ENCODE peak calls at places on chromosomes 12 and 14, in five cellular contexts. T is stomach, F is aorta, A is Panc1, Y is IMR-90. U is an unnamed sample.

GRCh38 chr14:66624319-66624937 is 116.5 kb downstream of the GPHN start:
- DNase-seq in A (peak; percentile 33), Y (peak; percentile 69), T (peak; percentile 71), F (peak; percentile 55), U (peak; percentile 56)

GRCh38 chr14:59897757-59898383 is 22.1 kb upstream of the LRRC9 start:
- DNase-seq in A (no peak), F (no peak), T (peak; percentile 44), Y (no peak), U (peak; percentile 35)

GRCh38 chr14:65134651-65135579 is 32.6 kb upstream of the MAX start:
- DNase-seq in T (no peak), F (no peak), Y (no peak), A (no peak), U (peak; percentile 45)

GRCh38 chr14:74257988-74258704 is 18.9 kb downstream of the VSX2 start:
- DNase-seq in T (no peak), Y (no peak), A (no peak), F (no peak), U (no peak)

GRCh38 chr14:24256960-24257359 is 6.0 kb downstream of the TGM1 start:
- DNase-seq in Y (no peak), T (no peak), F (no peak), A (no peak), U (no peak)

GRCh38 chr12:62722971-62723680 is 211.8 kb downstream of the PPM1H start:
- DNase-seq in Y (peak; percentile 60), F (no peak), A (no peak), T (no peak), U (no peak)

GRCh38 chr14:54219281-54220121 is 177.3 kb upstream of the CDKN3 start:
- DNase-seq in Y (no peak), T (no peak), F (no peak), A (no peak), U (no peak)

GRCh38 chr12:78636253-78636855 is 228.2 kb upstream of the SYT1 start:
- DNase-seq in Y (no peak), F (no peak), A (no peak), T (no peak), U (no peak)

GRCh38 chr12:52258335-52258901 is 16.0 kb upstream of the KRT86 start:
- DNase-seq in T (peak; percentile 41), A (no peak), Y (no peak), F (no peak), U (peak; percentile 25)

GRCh38 chr12:83003026-83003425 is 316.3 kb downstream of the TMTC2 start:
- DNase-seq in T (no peak), Y (no peak), A (no peak), F (no peak), U (no peak)

GRCh38 chr12:29562167-29562776 is 64.8 kb upstream of the OVCH1 start:
- DNase-seq in Y (peak; percentile 76), A (no peak), F (peak; percentile 56), T (no peak), U (no peak)

GRCh38 chr14:71642715-71643114 is 289.5 kb upstream of the RGS6 start:
- DNase-seq in A (no peak), T (no peak), Y (no peak), F (no peak), U (no peak)

GRCh38 chr12:6267007-6267721 is 43.3 kb upstream of the PLEKHG6 start:
- DNase-seq in T (no peak), F (no peak), Y (peak; percentile 75), A (no peak), U (no peak)

GRCh38 chr12:87935216-87935615 is 94.0 kb downstream of the C12orf50 start:
- DNase-seq in F (no peak), Y (no peak), T (no peak), A (no peak), U (no peak)

GRCh38 chr12:127722651-127723050 is 544.3 kb upstream of the TMEM132C start:
- DNase-seq in A (no peak), Y (no peak), F (no peak), T (no peak), U (no peak)

GRCh38 chr14:30580616-30581282 is 21.8 kb downstream of the G2E3 start:
- DNase-seq in A (no peak), T (no peak), Y (peak; percentile 27), F (no peak), U (no peak)

GRCh38 chr14:36627981-36628380 is 33.7 kb upstream of the PAX9 start:
- DNase-seq in A (no peak), Y (no peak), F (no peak), T (no peak), U (no peak)
- H3K27ac ChIP-seq in A (no peak overlapping the region), Y (no peak overlapping the region), F (no peak overlapping the region), T (no peak overlapping the region), U (no peak overlapping the region)

DNA sequence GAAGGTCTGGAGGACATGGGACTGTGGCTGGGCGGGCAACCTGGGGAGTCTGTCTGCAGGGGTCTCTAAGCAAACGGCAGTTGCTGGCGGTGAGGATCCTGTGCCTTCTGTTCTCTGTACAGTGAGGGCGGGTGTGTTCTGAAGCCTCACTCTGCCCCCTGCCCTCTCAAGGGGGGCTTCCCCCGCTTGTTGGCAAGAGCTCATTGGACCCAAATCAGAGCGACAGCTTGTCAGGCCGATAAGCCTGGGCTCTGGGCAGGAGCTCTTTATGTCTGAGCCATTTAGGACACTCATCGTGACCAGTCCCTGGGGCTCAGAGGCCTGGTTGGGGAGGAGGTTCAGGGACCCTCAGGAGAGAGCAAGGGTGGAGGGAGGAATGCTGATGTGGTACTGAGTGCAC is 136.0 kb downstream of the TSPAN9 start:
- DNase-seq in A (no peak), Y (no peak), T (no peak), F (no peak), U (no peak)
- H3K4me1 ChIP-seq in A (no peaks in the 10 kb centered on the region), Y (peaks cover 11% of the 10 kb centered on the region), T (peaks cover 14% of the 10 kb centered on the region), F (no peaks in the 10 kb centered on the region), U (no peaks in the 10 kb centered on the region)

GRCh38 chr12:102959391-102959790 is 1.9 kb downstream of the ASCL1 start:
- DNase-seq in T (no peak), A (no peak), Y (no peak), F (no peak), U (no peak)

GRCh38 chr12:102958830-102959176 is 1.3 kb downstream of the ASCL1 start:
- DNase-seq in T (no peak), F (no peak), A (no peak), Y (no peak), U (no peak)

GRCh38 chr12:102956738-102957338 is 636 bp upstream of the ASCL1 start:
- DNase-seq in F (no peak), Y (no peak), T (no peak), A (no peak), U (no peak)

GRCh38 chr12:102957339-102958050 is at the start of gene ASCL1:
- DNase-seq in A (no peak), Y (peak; percentile 10), T (no peak), F (no peak), U (no peak)

DNA sequence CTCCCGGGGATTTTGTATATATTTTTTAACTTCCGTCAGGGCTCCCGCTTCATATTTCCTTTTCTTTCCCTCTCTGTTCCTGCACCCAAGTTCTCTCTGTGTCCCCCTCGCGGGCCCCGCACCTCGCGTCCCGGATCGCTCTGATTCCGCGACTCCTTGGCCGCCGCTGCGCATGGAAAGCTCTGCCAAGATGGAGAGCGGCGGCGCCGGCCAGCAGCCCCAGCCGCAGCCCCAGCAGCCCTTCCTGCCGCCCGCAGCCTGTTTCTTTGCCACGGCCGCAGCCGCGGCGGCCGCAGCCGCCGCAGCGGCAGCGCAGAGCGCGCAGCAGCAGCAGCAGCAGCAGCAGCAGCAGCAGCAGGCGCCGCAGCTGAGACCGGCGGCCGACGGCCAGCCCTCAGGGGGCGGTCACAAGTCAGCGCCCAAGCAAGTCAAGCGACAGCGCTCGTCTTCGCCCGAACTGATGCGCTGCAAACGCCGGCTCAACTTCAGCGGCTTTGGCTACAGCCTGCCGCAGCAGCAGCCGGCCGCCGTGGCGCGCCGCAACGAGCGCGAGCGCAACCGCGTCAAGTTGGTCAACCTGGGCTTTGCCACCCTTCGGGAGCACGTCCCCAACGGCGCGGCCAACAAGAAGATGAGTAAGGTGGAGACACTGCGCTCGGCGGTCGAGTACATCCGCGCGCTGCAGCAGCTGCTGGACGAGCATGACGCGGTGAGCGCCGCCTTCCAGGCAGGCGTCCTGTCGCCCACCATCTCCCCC is 777 bp downstream of the ASCL1 start:
- DNase-seq in Y (peak; percentile 19), A (no peak), F (no peak), T (no peak), U (no peak)
- H3K4me3 ChIP-seq in Y (peak overlapping the region; percentile 33), A (peak overlapping the region; percentile 23), F (peak overlapping the region; percentile 39), T (peak overlapping the region; percentile 39), U (peak overlapping the region; percentile 37)

DNA sequence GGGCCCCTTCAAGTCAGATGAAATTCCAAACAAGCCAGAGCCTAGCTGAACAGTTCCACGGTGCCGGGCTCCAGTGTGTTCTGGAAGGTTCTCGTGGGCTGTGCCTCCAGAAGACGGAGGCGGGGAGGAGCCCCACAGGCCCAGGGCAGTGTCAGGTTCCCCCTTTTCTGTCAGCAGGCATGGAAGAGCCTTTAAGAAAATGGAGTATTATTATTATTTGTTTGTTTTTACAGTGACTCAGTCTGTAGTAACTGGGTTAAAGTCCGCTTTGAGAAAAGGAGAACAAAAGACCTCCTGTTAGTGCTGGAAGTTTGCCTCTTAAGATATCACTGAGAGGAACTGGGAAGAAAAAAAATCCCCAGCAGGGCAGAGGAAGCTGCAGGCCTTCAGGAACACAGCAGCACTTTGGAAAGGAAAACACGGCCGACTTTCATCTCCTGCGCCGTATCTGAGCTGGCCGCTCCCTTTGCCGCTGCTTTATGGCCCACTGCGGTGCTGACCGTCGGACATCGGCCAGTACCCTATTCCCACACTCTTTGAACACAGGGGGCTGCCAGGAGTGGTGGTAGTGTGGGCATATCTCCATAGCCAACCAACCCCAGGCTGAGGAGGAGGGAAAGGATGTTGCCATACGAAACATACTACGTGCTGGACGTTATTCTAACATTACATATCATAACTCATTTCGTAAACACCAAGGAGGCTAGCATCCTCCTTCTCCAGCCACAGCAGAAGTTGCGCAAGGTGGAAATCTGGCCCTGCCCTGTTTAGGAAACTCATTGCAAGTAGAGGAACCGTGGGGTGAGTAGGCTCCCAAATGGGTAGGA is 194.0 kb downstream of the ZFP36L1 start:
- DNase-seq in T (peak; percentile 80), A (peak; percentile 52), F (peak; percentile 87), Y (peak; percentile 97), U (peak; percentile 91)
- H3K27ac ChIP-seq in T (peak overlapping the region; percentile 95), A (peak overlapping the region; percentile 83), F (no peak overlapping the region), Y (peak overlapping the region; percentile 97), U (peak overlapping the region; percentile 79)

DNA sequence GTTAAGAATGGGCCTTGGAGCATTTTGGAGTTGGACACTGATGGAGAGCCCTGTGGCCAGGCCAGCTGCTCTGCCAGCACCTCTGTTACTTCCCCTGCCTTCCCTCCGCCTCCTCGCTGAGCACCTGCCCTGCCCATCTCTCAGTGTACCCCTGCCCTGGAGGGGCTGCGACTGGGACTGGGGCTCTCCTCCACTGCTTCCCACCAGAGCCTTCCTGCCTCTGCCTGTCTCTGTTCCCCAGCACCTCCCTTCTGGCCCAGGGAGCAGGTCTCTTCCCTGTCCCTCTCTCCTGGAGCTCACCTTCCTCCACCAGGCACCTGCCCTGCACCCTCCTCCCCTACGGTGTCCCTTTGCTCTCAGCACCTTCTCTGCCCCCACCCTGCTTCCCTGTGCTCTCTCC is 62.1 kb downstream of the WDR20 start:
- DNase-seq in F (no peak), Y (no peak), A (no peak), T (no peak), U (no peak)
- H3K4me1 ChIP-seq in F (no peaks in the 10 kb centered on the region), Y (peaks cover 5% of the 10 kb centered on the region), A (no peaks in the 10 kb centered on the region), T (peaks cover 4% of the 10 kb centered on the region), U (no peaks in the 10 kb centered on the region)

DNA sequence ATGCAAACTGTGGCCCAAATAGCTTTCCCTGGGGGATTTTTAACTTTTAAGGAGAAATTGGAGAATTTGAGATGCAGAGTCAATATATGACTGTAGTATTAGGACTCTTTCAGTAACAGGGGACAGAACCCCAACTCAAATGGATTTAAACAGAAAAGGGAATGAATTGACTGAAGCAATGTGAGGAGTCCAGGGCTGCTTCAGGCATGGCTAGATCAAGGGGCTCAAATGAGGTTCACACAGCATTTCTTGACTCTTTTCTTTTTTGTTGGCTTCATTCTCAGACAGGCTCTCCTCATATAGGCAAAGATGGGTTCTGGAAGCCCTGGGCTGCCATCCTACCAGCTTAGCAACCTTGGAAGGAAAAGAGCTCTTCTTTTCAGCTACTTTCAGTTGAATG is 13.6 kb downstream of the HNF1A start:
- DNase-seq in Y (no peak), A (no peak), T (no peak), F (no peak), U (no peak)
- H3K4me3 ChIP-seq in Y (no peak overlapping the region), A (no peak overlapping the region), T (no peak overlapping the region), F (no peak overlapping the region), U (no peak overlapping the region)